ENCODE peak calls at places on chromosome 6, in five cellular contexts. One of them, this sample, is unnamed.

GRCh38 chr6:167996424-167997199 is 859 bp upstream of the KIF25 start:
- DNase-seq in germinal center: no peak
- DNase-seq in stimulated activated CD4-positive, alpha-beta T cell treated with anti-CD3 and anti-CD28 coated beads, Interleukin-1b, Interleukin-23, amount 100 ng/mL, for 24 hours: no peak
- DNase-seq in tibial artery: no peak
- DNase-seq in NCI-H1092: no peak
- DNase-seq in this sample: no peak

GRCh38 chr6:1802495-1803395 is 193.0 kb downstream of the FOXC1 start:
- DNase-seq in germinal center: no peak
- DNase-seq in stimulated activated CD4-positive, alpha-beta T cell treated with anti-CD3 and anti-CD28 coated beads, Interleukin-1b, Interleukin-23, amount 100 ng/mL, for 24 hours: no peak
- DNase-seq in tibial artery: no peak
- DNase-seq in NCI-H1092: no peak
- DNase-seq in this sample: no peak

GRCh38 chr6:158630944-158631616 is 13.5 kb downstream of the DYNLT1 start:
- DNase-seq in germinal center: no peak
- DNase-seq in stimulated activated CD4-positive, alpha-beta T cell treated with anti-CD3 and anti-CD28 coated beads, Interleukin-1b, Interleukin-23, amount 100 ng/mL, for 24 hours: no peak
- DNase-seq in tibial artery: peak; percentile 87
- DNase-seq in NCI-H1092: no peak
- DNase-seq in this sample: peak; percentile 50

GRCh38 chr6:154230910-154231595 is 125.5 kb downstream of the IPCEF1 start:
- DNase-seq in germinal center: no peak
- DNase-seq in stimulated activated CD4-positive, alpha-beta T cell treated with anti-CD3 and anti-CD28 coated beads, Interleukin-1b, Interleukin-23, amount 100 ng/mL, for 24 hours: no peak
- DNase-seq in tibial artery: no peak
- DNase-seq in NCI-H1092: no peak
- DNase-seq in this sample: no peak

GRCh38 chr6:19159087-19159486 is 678.1 kb upstream of the ID4 start:
- DNase-seq in germinal center: no peak
- DNase-seq in stimulated activated CD4-positive, alpha-beta T cell treated with anti-CD3 and anti-CD28 coated beads, Interleukin-1b, Interleukin-23, amount 100 ng/mL, for 24 hours: no peak
- DNase-seq in tibial artery: no peak
- DNase-seq in NCI-H1092: no peak
- DNase-seq in this sample: no peak

GRCh38 chr6:169288591-169288990 is 34.9 kb upstream of the THBS2 start:
- DNase-seq in germinal center: no peak
- DNase-seq in stimulated activated CD4-positive, alpha-beta T cell treated with anti-CD3 and anti-CD28 coated beads, Interleukin-1b, Interleukin-23, amount 100 ng/mL, for 24 hours: no peak
- DNase-seq in tibial artery: peak; percentile 52
- DNase-seq in NCI-H1092: no peak
- DNase-seq in this sample: no peak

GRCh38 chr6:132411296-132411695 is 10.0 kb upstream of the MOXD1 start:
- DNase-seq in germinal center: no peak
- DNase-seq in stimulated activated CD4-positive, alpha-beta T cell treated with anti-CD3 and anti-CD28 coated beads, Interleukin-1b, Interleukin-23, amount 100 ng/mL, for 24 hours: no peak
- DNase-seq in tibial artery: no peak
- DNase-seq in NCI-H1092: no peak
- DNase-seq in this sample: no peak

GRCh38 chr6:52994789-52995078 is 350 bp downstream of the GSTA4 start:
- DNase-seq in germinal center: peak; percentile 44
- DNase-seq in stimulated activated CD4-positive, alpha-beta T cell treated with anti-CD3 and anti-CD28 coated beads, Interleukin-1b, Interleukin-23, amount 100 ng/mL, for 24 hours: peak; percentile 14
- DNase-seq in tibial artery: peak; percentile 45
- DNase-seq in NCI-H1092: peak; percentile 47
- DNase-seq in this sample: peak; percentile 44

GRCh38 chr6:89952696-89953095 is 58.4 kb downstream of the GJA10 start:
- DNase-seq in germinal center: no peak
- DNase-seq in stimulated activated CD4-positive, alpha-beta T cell treated with anti-CD3 and anti-CD28 coated beads, Interleukin-1b, Interleukin-23, amount 100 ng/mL, for 24 hours: no peak
- DNase-seq in tibial artery: no peak
- DNase-seq in NCI-H1092: no peak
- DNase-seq in this sample: no peak

GRCh38 chr6:30129818-30130679 is 5.9 kb upstream of the TRIM40 start:
- DNase-seq in germinal center: no peak
- DNase-seq in stimulated activated CD4-positive, alpha-beta T cell treated with anti-CD3 and anti-CD28 coated beads, Interleukin-1b, Interleukin-23, amount 100 ng/mL, for 24 hours: no peak
- DNase-seq in tibial artery: no peak
- DNase-seq in NCI-H1092: no peak
- DNase-seq in this sample: no peak

GRCh38 chr6:7697820-7698623 is 27.9 kb upstream of the BMP6 start:
- DNase-seq in germinal center: no peak
- DNase-seq in stimulated activated CD4-positive, alpha-beta T cell treated with anti-CD3 and anti-CD28 coated beads, Interleukin-1b, Interleukin-23, amount 100 ng/mL, for 24 hours: no peak
- DNase-seq in tibial artery: peak; percentile 33
- DNase-seq in NCI-H1092: no peak
- DNase-seq in this sample: no peak

GRCh38 chr6:119720160-119720559 is 370.6 kb upstream of the MAN1A1 start:
- DNase-seq in germinal center: no peak
- DNase-seq in stimulated activated CD4-positive, alpha-beta T cell treated with anti-CD3 and anti-CD28 coated beads, Interleukin-1b, Interleukin-23, amount 100 ng/mL, for 24 hours: no peak
- DNase-seq in tibial artery: no peak
- DNase-seq in NCI-H1092: no peak
- DNase-seq in this sample: no peak

GRCh38 chr6:36906539-36906938 is 20.8 kb downstream of the C6orf89 start:
- DNase-seq in germinal center: no peak
- DNase-seq in stimulated activated CD4-positive, alpha-beta T cell treated with anti-CD3 and anti-CD28 coated beads, Interleukin-1b, Interleukin-23, amount 100 ng/mL, for 24 hours: no peak
- DNase-seq in tibial artery: no peak
- DNase-seq in NCI-H1092: peak; percentile 92
- DNase-seq in this sample: no peak

GRCh38 chr6:81450180-81450579 is 302.3 kb downstream of the TENT5A start:
- DNase-seq in germinal center: no peak
- DNase-seq in stimulated activated CD4-positive, alpha-beta T cell treated with anti-CD3 and anti-CD28 coated beads, Interleukin-1b, Interleukin-23, amount 100 ng/mL, for 24 hours: no peak
- DNase-seq in tibial artery: no peak
- DNase-seq in NCI-H1092: no peak
- DNase-seq in this sample: no peak

GRCh38 chr6:56244089-56244488 is 3.3 kb downstream of the COL21A1 start:
- DNase-seq in germinal center: no peak
- DNase-seq in stimulated activated CD4-positive, alpha-beta T cell treated with anti-CD3 and anti-CD28 coated beads, Interleukin-1b, Interleukin-23, amount 100 ng/mL, for 24 hours: no peak
- DNase-seq in tibial artery: no peak
- DNase-seq in NCI-H1092: no peak
- DNase-seq in this sample: no peak

GRCh38 chr6:75932067-75932466 is 140.4 kb downstream of the IMPG1 start:
- DNase-seq in germinal center: peak; percentile 6
- DNase-seq in stimulated activated CD4-positive, alpha-beta T cell treated with anti-CD3 and anti-CD28 coated beads, Interleukin-1b, Interleukin-23, amount 100 ng/mL, for 24 hours: no peak
- DNase-seq in tibial artery: no peak
- DNase-seq in NCI-H1092: no peak
- DNase-seq in this sample: no peak

GRCh38 chr6:82761674-82762345 is 303.8 kb downstream of the UBE3D start:
- DNase-seq in germinal center: no peak
- DNase-seq in stimulated activated CD4-positive, alpha-beta T cell treated with anti-CD3 and anti-CD28 coated beads, Interleukin-1b, Interleukin-23, amount 100 ng/mL, for 24 hours: no peak
- DNase-seq in tibial artery: no peak
- DNase-seq in NCI-H1092: no peak
- DNase-seq in this sample: no peak

GRCh38 chr6:43060034-43060754 is 763 bp downstream of the KLC4 start:
- DNase-seq in germinal center: no peak
- DNase-seq in stimulated activated CD4-positive, alpha-beta T cell treated with anti-CD3 and anti-CD28 coated beads, Interleukin-1b, Interleukin-23, amount 100 ng/mL, for 24 hours: no peak
- DNase-seq in tibial artery: no peak
- DNase-seq in NCI-H1092: no peak
- DNase-seq in this sample: no peak

GRCh38 chr6:45265246-45265645 is 62.9 kb upstream of the RUNX2 start:
- DNase-seq in germinal center: no peak
- DNase-seq in stimulated activated CD4-positive, alpha-beta T cell treated with anti-CD3 and anti-CD28 coated beads, Interleukin-1b, Interleukin-23, amount 100 ng/mL, for 24 hours: no peak
- DNase-seq in tibial artery: no peak
- DNase-seq in NCI-H1092: no peak
- DNase-seq in this sample: no peak

GRCh38 chr6:41939091-41939847 is 2.3 kb downstream of the CCND3 start:
- DNase-seq in germinal center: no peak
- DNase-seq in stimulated activated CD4-positive, alpha-beta T cell treated with anti-CD3 and anti-CD28 coated beads, Interleukin-1b, Interleukin-23, amount 100 ng/mL, for 24 hours: no peak
- DNase-seq in tibial artery: peak; percentile 44
- DNase-seq in NCI-H1092: no peak
- DNase-seq in this sample: peak; percentile 42

GRCh38 chr6:21080221-21080620 is 513.3 kb upstream of the SOX4 start:
- DNase-seq in germinal center: no peak
- DNase-seq in stimulated activated CD4-positive, alpha-beta T cell treated with anti-CD3 and anti-CD28 coated beads, Interleukin-1b, Interleukin-23, amount 100 ng/mL, for 24 hours: no peak
- DNase-seq in tibial artery: no peak
- DNase-seq in NCI-H1092: no peak
- DNase-seq in this sample: no peak

GRCh38 chr6:43334466-43335095 is 26.0 kb upstream of the CRIP3 start:
- DNase-seq in germinal center: no peak
- DNase-seq in stimulated activated CD4-positive, alpha-beta T cell treated with anti-CD3 and anti-CD28 coated beads, Interleukin-1b, Interleukin-23, amount 100 ng/mL, for 24 hours: no peak
- DNase-seq in tibial artery: no peak
- DNase-seq in NCI-H1092: peak; percentile 41
- DNase-seq in this sample: no peak

GRCh38 chr6:101640131-101640530 is 246.6 kb downstream of the GRIK2 start:
- DNase-seq in germinal center: no peak
- DNase-seq in stimulated activated CD4-positive, alpha-beta T cell treated with anti-CD3 and anti-CD28 coated beads, Interleukin-1b, Interleukin-23, amount 100 ng/mL, for 24 hours: no peak
- DNase-seq in tibial artery: no peak
- DNase-seq in NCI-H1092: no peak
- DNase-seq in this sample: no peak

GRCh38 chr6:6166064-6166463 is 154.4 kb downstream of the F13A1 start:
- DNase-seq in germinal center: no peak
- DNase-seq in stimulated activated CD4-positive, alpha-beta T cell treated with anti-CD3 and anti-CD28 coated beads, Interleukin-1b, Interleukin-23, amount 100 ng/mL, for 24 hours: no peak
- DNase-seq in tibial artery: no peak
- DNase-seq in NCI-H1092: no peak
- DNase-seq in this sample: no peak

GRCh38 chr6:23137596-23137995 is 568.2 kb downstream of the HDGFL1 start:
- DNase-seq in germinal center: no peak
- DNase-seq in stimulated activated CD4-positive, alpha-beta T cell treated with anti-CD3 and anti-CD28 coated beads, Interleukin-1b, Interleukin-23, amount 100 ng/mL, for 24 hours: no peak
- DNase-seq in tibial artery: no peak
- DNase-seq in NCI-H1092: no peak
- DNase-seq in this sample: no peak

GRCh38 chr6:142714956-142715355 is 230.0 kb downstream of the HIVEP2 start:
- DNase-seq in germinal center: no peak
- DNase-seq in stimulated activated CD4-positive, alpha-beta T cell treated with anti-CD3 and anti-CD28 coated beads, Interleukin-1b, Interleukin-23, amount 100 ng/mL, for 24 hours: no peak
- DNase-seq in tibial artery: no peak
- DNase-seq in NCI-H1092: no peak
- DNase-seq in this sample: no peak

GRCh38 chr6:143586557-143586956 is 75.0 kb upstream of the FUCA2 start:
- DNase-seq in germinal center: no peak
- DNase-seq in stimulated activated CD4-positive, alpha-beta T cell treated with anti-CD3 and anti-CD28 coated beads, Interleukin-1b, Interleukin-23, amount 100 ng/mL, for 24 hours: no peak
- DNase-seq in tibial artery: no peak
- DNase-seq in NCI-H1092: no peak
- DNase-seq in this sample: no peak

GRCh38 chr6:131651782-131652181 is 14.7 kb downstream of the ENPP3 start:
- DNase-seq in germinal center: no peak
- DNase-seq in stimulated activated CD4-positive, alpha-beta T cell treated with anti-CD3 and anti-CD28 coated beads, Interleukin-1b, Interleukin-23, amount 100 ng/mL, for 24 hours: no peak
- DNase-seq in tibial artery: no peak
- DNase-seq in NCI-H1092: peak; percentile 26
- DNase-seq in this sample: no peak

GRCh38 chr6:119156742-119157494 is 78.5 kb upstream of the FAM184A start:
- DNase-seq in germinal center: no peak
- DNase-seq in stimulated activated CD4-positive, alpha-beta T cell treated with anti-CD3 and anti-CD28 coated beads, Interleukin-1b, Interleukin-23, amount 100 ng/mL, for 24 hours: no peak
- DNase-seq in tibial artery: no peak
- DNase-seq in NCI-H1092: no peak
- DNase-seq in this sample: no peak

GRCh38 chr6:39347906-39348585 is 25.5 kb upstream of the KCNK16 start:
- DNase-seq in germinal center: peak; percentile 72
- DNase-seq in stimulated activated CD4-positive, alpha-beta T cell treated with anti-CD3 and anti-CD28 coated beads, Interleukin-1b, Interleukin-23, amount 100 ng/mL, for 24 hours: peak; percentile 28
- DNase-seq in tibial artery: peak; percentile 70
- DNase-seq in NCI-H1092: peak; percentile 20
- DNase-seq in this sample: peak; percentile 68

GRCh38 chr6:165515963-165516624 is 146.9 kb downstream of the PDE10A start:
- DNase-seq in germinal center: no peak
- DNase-seq in stimulated activated CD4-positive, alpha-beta T cell treated with anti-CD3 and anti-CD28 coated beads, Interleukin-1b, Interleukin-23, amount 100 ng/mL, for 24 hours: no peak
- DNase-seq in tibial artery: no peak
- DNase-seq in NCI-H1092: no peak
- DNase-seq in this sample: no peak

GRCh38 chr6:104908031-104908430 is 48.3 kb upstream of the HACE1 start:
- DNase-seq in germinal center: no peak
- DNase-seq in stimulated activated CD4-positive, alpha-beta T cell treated with anti-CD3 and anti-CD28 coated beads, Interleukin-1b, Interleukin-23, amount 100 ng/mL, for 24 hours: no peak
- DNase-seq in tibial artery: no peak
- DNase-seq in NCI-H1092: no peak
- DNase-seq in this sample: no peak

GRCh38 chr6:82690283-82690682 is 326.7 kb downstream of the TPBG start:
- DNase-seq in germinal center: no peak
- DNase-seq in stimulated activated CD4-positive, alpha-beta T cell treated with anti-CD3 and anti-CD28 coated beads, Interleukin-1b, Interleukin-23, amount 100 ng/mL, for 24 hours: no peak
- DNase-seq in tibial artery: no peak
- DNase-seq in NCI-H1092: no peak
- DNase-seq in this sample: no peak

GRCh38 chr6:43338243-43338642 is 29.6 kb upstream of the CRIP3 start:
- DNase-seq in germinal center: no peak
- DNase-seq in stimulated activated CD4-positive, alpha-beta T cell treated with anti-CD3 and anti-CD28 coated beads, Interleukin-1b, Interleukin-23, amount 100 ng/mL, for 24 hours: no peak
- DNase-seq in tibial artery: no peak
- DNase-seq in NCI-H1092: no peak
- DNase-seq in this sample: no peak

GRCh38 chr6:159463440-159463839 is 229.6 kb downstream of the SOD2 start:
- DNase-seq in germinal center: peak; percentile 30
- DNase-seq in stimulated activated CD4-positive, alpha-beta T cell treated with anti-CD3 and anti-CD28 coated beads, Interleukin-1b, Interleukin-23, amount 100 ng/mL, for 24 hours: no peak
- DNase-seq in tibial artery: no peak
- DNase-seq in NCI-H1092: no peak
- DNase-seq in this sample: no peak

GRCh38 chr6:42079941-42080464 is 29.7 kb downstream of the TAF8 start:
- DNase-seq in germinal center: no peak
- DNase-seq in stimulated activated CD4-positive, alpha-beta T cell treated with anti-CD3 and anti-CD28 coated beads, Interleukin-1b, Interleukin-23, amount 100 ng/mL, for 24 hours: no peak
- DNase-seq in tibial artery: no peak
- DNase-seq in NCI-H1092: no peak
- DNase-seq in this sample: no peak

GRCh38 chr6:10256113-10256690 is 158.7 kb downstream of the TFAP2A start:
- DNase-seq in germinal center: peak; percentile 11
- DNase-seq in stimulated activated CD4-positive, alpha-beta T cell treated with anti-CD3 and anti-CD28 coated beads, Interleukin-1b, Interleukin-23, amount 100 ng/mL, for 24 hours: no peak
- DNase-seq in tibial artery: no peak
- DNase-seq in NCI-H1092: no peak
- DNase-seq in this sample: no peak

GRCh38 chr6:38349795-38350194 is 289.9 kb downstream of the BTBD9 start:
- DNase-seq in germinal center: no peak
- DNase-seq in stimulated activated CD4-positive, alpha-beta T cell treated with anti-CD3 and anti-CD28 coated beads, Interleukin-1b, Interleukin-23, amount 100 ng/mL, for 24 hours: no peak
- DNase-seq in tibial artery: no peak
- DNase-seq in NCI-H1092: no peak
- DNase-seq in this sample: peak; percentile 21

GRCh38 chr6:151914475-151914874 is 107.0 kb downstream of the ESR1 start:
- DNase-seq in germinal center: no peak
- DNase-seq in stimulated activated CD4-positive, alpha-beta T cell treated with anti-CD3 and anti-CD28 coated beads, Interleukin-1b, Interleukin-23, amount 100 ng/mL, for 24 hours: no peak
- DNase-seq in tibial artery: no peak
- DNase-seq in NCI-H1092: no peak
- DNase-seq in this sample: no peak

This sample was measured in uterus.